ENCODE peak calls at places on chromosomes 11 and 22, in seven cellular contexts. V is SK-N-SH, O is A549, T is GM23338, X is HepG2, E is HCT116, F is Panc1. K is an unnamed sample.

GRCh38 chr11:9884601-9885000 is 220.7 kb downstream of the SWAP70 start:
- DNase-seq in V (no peak), O (no peak), T (no peak), X (no peak), E (no peak), F (no peak), K (no peak)

GRCh38 chr11:128190312-128190711 is 397.0 kb downstream of the ETS1 start:
- DNase-seq in V (no peak), O (no peak), T (no peak), X (no peak), E (no peak), F (no peak), K (no peak)

GRCh38 chr11:16809901-16810668 is 71.6 kb downstream of the C11orf58 start:
- DNase-seq in V (no peak), O (no peak), T (no peak), X (no peak), E (no peak), F (no peak), K (peak)

GRCh38 chr11:61962213-61963015 is 5.0 kb downstream of the FTH1 start:
- DNase-seq in V (no peak), O (peak), T (peak), X (no peak), E (no peak), F (no peak), K (no peak)

GRCh38 chr22:36194971-36195370 is 6.6 kb downstream of the APOL4 start:
- DNase-seq in V (peak), O (peak), T (peak), X (peak), E (peak), F (peak), K (peak)

GRCh38 chr11:4804280-4804679 is at the start of gene OR52R1:
- DNase-seq in V (no peak), O (no peak), T (no peak), X (no peak), E (no peak), F (no peak), K (no peak)

GRCh38 chr11:70244698-70245097 is 25.8 kb upstream of the PPFIA1 start:
- DNase-seq in V (no peak), O (peak), T (no peak), X (no peak), E (no peak), F (no peak), K (no peak)

GRCh38 chr22:23246982-23247766 is 66.9 kb downstream of the BCR start:
- DNase-seq in V (no peak), O (no peak), T (no peak), X (peak), E (no peak), F (no peak), K (no peak)

GRCh38 chr11:127445476-127445875 is 444.9 kb upstream of the KIRREL3 start:
- DNase-seq in V (no peak), O (no peak), T (no peak), X (no peak), E (no peak), F (no peak), K (no peak)

GRCh38 chr11:100821198-100821597 is 134.1 kb downstream of the ARHGAP42 start:
- DNase-seq in V (no peak), O (no peak), T (peak), X (no peak), E (no peak), F (no peak), K (no peak)

GRCh38 chr22:42222140-42222539 is 48.3 kb downstream of the TCF20 start:
- DNase-seq in V (no peak), O (no peak), T (no peak), X (peak), E (no peak), F (no peak), K (no peak)

GRCh38 chr11:70075836-70076235 is 2.3 kb upstream of the ANO1 start:
- DNase-seq in V (no peak), O (no peak), T (no peak), X (no peak), E (no peak), F (no peak), K (no peak)

GRCh38 chr22:46245515-46245914 is 4.6 kb downstream of the CDPF1 start:
- DNase-seq in V (peak), O (no peak), T (no peak), X (no peak), E (no peak), F (no peak), K (no peak)

GRCh38 chr22:46246178-46246577 is 3.9 kb downstream of the CDPF1 start:
- DNase-seq in V (no peak), O (no peak), T (no peak), X (no peak), E (no peak), F (no peak), K (no peak)

GRCh38 chr22:46250035-46250782 is at the start of gene CDPF1:
- DNase-seq in V (peak), O (peak), T (peak), X (peak), E (peak), F (no peak), K (peak)

GRCh38 chr22:46244771-46245170 is 5.3 kb downstream of the CDPF1 start:
- DNase-seq in V (no peak), O (no peak), T (no peak), X (no peak), E (no peak), F (no peak), K (no peak)

GRCh38 chr22:46247443-46247975 is 2.6 kb downstream of the CDPF1 start:
- DNase-seq in V (peak), O (no peak), T (no peak), X (no peak), E (no peak), F (no peak), K (no peak)
- H3K27ac ChIP-seq in V (no peak), O (no peak), T (no peak), X (no peak), E (no peak), F (no peak), K (no peak)

DNA sequence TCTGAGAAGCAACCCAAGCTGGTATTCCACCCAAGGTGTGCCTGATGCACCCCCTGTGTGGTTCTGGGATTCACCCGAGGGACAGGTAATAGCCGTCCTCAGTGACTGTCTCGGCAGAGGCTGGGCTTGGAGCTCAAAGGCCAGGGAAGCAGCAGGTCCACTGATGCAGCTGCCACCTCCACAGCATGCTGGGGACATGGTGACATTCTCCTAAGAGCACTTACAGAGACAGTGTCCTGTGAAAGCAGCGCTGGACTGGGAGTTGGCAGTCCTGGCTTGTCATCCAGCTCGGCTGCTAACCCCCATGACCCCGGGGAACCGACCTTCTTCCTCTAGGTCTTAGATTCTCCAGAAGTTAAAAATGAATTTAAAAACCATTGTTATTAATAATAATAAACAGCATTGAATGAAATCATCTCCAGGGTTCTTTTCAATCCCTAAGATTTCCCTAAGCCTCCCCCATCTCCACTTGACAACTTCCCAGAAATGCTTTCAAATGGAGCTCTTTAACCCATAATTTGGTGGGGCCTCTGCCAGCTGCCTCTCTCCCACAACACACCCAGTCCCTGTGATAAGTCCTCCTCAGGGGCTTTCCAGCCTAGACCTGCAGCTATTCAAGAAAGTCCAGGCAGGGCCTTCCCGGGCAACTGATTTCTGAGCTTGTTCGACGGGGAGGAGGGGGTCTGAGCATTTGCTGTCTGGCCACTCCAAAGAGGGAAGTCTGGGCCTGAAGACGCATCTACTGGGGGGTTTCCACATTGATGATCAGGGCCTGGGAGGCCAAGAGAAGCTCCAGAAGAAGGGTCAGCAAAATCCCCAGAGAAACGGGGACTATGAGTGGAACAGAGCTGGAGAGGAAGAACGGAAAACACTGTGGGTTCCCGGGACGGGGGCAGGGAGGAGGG is 72.6 kb downstream of the RPUSD4 start:
- DNase-seq in V (no peak), O (no peak), T (no peak), X (no peak), E (no peak), F (no peak), K (no peak)
- TF ChIP-seq REST in V (no peak), O (no peak), T (no peak), X (no peak), E (no peak), F (no peak), K (no peak)

GRCh38 chr11:47216141-47216798 is 1.5 kb downstream of the DDB2 start:
- DNase-seq in V (peak), O (peak), T (no peak), X (peak), E (peak), F (no peak), K (peak)
- TF ChIP-seq CTCF in V (no peak), O (peak), T (peak), X (peak), E (no peak), F (no peak), K (no peak)

GRCh38 chr11:64358536-64358906 is 441 bp upstream of the RPS6KA4 start:
- DNase-seq in V (no peak), O (no peak), T (no peak), X (no peak), E (no peak), F (no peak), K (no peak)

GRCh38 chr11:64356498-64357411 is 2.2 kb upstream of the RPS6KA4 start:
- DNase-seq in V (peak), O (peak), T (peak), X (peak), E (peak), F (peak), K (peak)

GRCh38 chr11:64358907-64359711 is at the start of gene RPS6KA4:
- DNase-seq in V (peak), O (peak), T (peak), X (no peak), E (no peak), F (no peak), K (no peak)

GRCh38 chr11:64357904-64358535 is 942 bp upstream of the RPS6KA4 start:
- DNase-seq in V (peak), O (peak), T (no peak), X (peak), E (no peak), F (peak), K (peak)

GRCh38 chr11:64357446-64357845 is 1.5 kb upstream of the RPS6KA4 start:
- DNase-seq in V (peak), O (no peak), T (no peak), X (no peak), E (no peak), F (no peak), K (no peak)
- H3K27ac ChIP-seq in V (peak), O (peak), T (no peak), X (no peak), E (peak), F (peak), K (no peak)

GRCh38 chr11:93573184-93573583 is 30.0 kb upstream of the SMCO4 start:
- DNase-seq in V (no peak), O (no peak), T (no peak), X (no peak), E (no peak), F (no peak), K (no peak)
- TF ChIP-seq REST in V (no peak), O (no peak), T (no peak), X (no peak), E (no peak), F (no peak), K (no peak)

K was measured in HL-60.